ENCODE peak calls at places on chromosomes 3 and 15, in nine cellular contexts. N, P, D, K, O, X, G, E and T are unnamed samples.

GRCh38 chr3:123323781-123324180 is 122.0 kb downstream of the SEC22A start:
- DNase-seq in N (no peak), P (no peak), D (no peak), K (no peak), O (no peak), X (no peak), G (no peak), E (no peak), T (no peak)

GRCh38 chr15:36808401-36809160 is 229.2 kb downstream of the CDIN1 start:
- DNase-seq in N (no peak), P (no peak), D (no peak), K (no peak), O (no peak), X (no peak), G (no peak), E (no peak), T (no peak)

GRCh38 chr3:38992117-38992779 is 59.5 kb downstream of the SCN11A start:
- DNase-seq in N (no peak), P (peak; percentile 90), D (no peak), K (peak; percentile 31), O (no peak), X (no peak), G (no peak), E (no peak), T (no peak)

GRCh38 chr3:129936757-129937156 is 37.8 kb upstream of the TRH start:
- DNase-seq in N (no peak), P (peak; percentile 50), D (no peak), K (peak; percentile 19), O (peak; percentile 60), X (peak; percentile 60), G (no peak), E (no peak), T (no peak)

GRCh38 chr15:74727727-74728126 is 2.4 kb upstream of the CYP1A1 start:
- DNase-seq in N (no peak), P (no peak), D (peak; percentile 52), K (no peak), O (no peak), X (no peak), G (peak; percentile 51), E (no peak), T (no peak)

GRCh38 chr3:160150525-160150924 is 74.7 kb upstream of the C3orf80 start:
- DNase-seq in N (no peak), P (peak; percentile 60), D (no peak), K (no peak), O (no peak), X (no peak), G (no peak), E (no peak), T (no peak)

GRCh38 chr3:46006243-46006642 is 10.6 kb upstream of the FYCO1 start:
- DNase-seq in N (no peak), P (no peak), D (no peak), K (no peak), O (no peak), X (no peak), G (no peak), E (no peak), T (no peak)

GRCh38 chr3:7388026-7388425 is 527.1 kb downstream of the GRM7 start:
- DNase-seq in N (no peak), P (no peak), D (no peak), K (no peak), O (no peak), X (no peak), G (no peak), E (no peak), T (no peak)

GRCh38 chr15:60326824-60327654 is 70.7 kb downstream of the ANXA2 start:
- DNase-seq in N (peak; percentile 17), P (peak; percentile 68), D (no peak), K (peak; percentile 36), O (peak; percentile 68), X (peak; percentile 34), G (no peak), E (no peak), T (no peak)